ENCODE peak calls at places on chromosomes 6 and 20, in ten cellular contexts. L is fibroblast of pulmonary artery; R is stimulated activated CD8-positive, alpha-beta memory T cell treated with anti-CD3 and anti-CD28 coated beads, Interleukin-4, amount 100 ng/mL, for 48 hours; Y is CD8-positive, alpha-beta T cell; X is GM04504; B is neuronal stem cell; E is T-helper 2 cell; K is cardiac muscle cell; T is GM12865; W is Right ventricle myocardium superior. H is an unnamed sample.

GRCh38 chr6:108653864-108654402 is 93.2 kb downstream of the FOXO3 start:
- DNase-seq in L (peak; percentile 78), R (no peak), Y (no peak), X (no peak), B (no peak), E (no peak), K (no peak), T (no peak), W (peak; percentile 79), H (no peak)

GRCh38 chr6:110216140-110216539 is 35.9 kb downstream of the CDC40 start:
- DNase-seq in L (no peak), R (no peak), Y (no peak), X (no peak), B (no peak), E (no peak), K (no peak), T (no peak), W (no peak), H (no peak)

GRCh38 chr20:45290677-45291355 is 15.8 kb upstream of the RBPJL start:
- DNase-seq in L (peak; percentile 79), R (peak; percentile 84), Y (peak; percentile 38), X (peak; percentile 53), B (peak; percentile 85), E (peak; percentile 61), K (peak; percentile 83), T (peak; percentile 66), W (peak; percentile 83), H (peak; percentile 17)

GRCh38 chr6:84836366-84836765 is 72.0 kb upstream of the TBX18 start:
- DNase-seq in L (no peak), R (no peak), Y (no peak), X (no peak), B (no peak), E (no peak), K (no peak), T (no peak), W (no peak), H (no peak)

GRCh38 chr6:134310206-134310605 is 7.7 kb downstream of the SGK1 start:
- DNase-seq in L (no peak), R (no peak), Y (no peak), X (no peak), B (no peak), E (no peak), K (no peak), T (no peak), W (no peak), H (no peak)

GRCh38 chr6:90294614-90294988 is 2.0 kb downstream of the BACH2 start:
- DNase-seq in L (no peak), R (peak; percentile 65), Y (peak; percentile 34), X (no peak), B (no peak), E (peak; percentile 32), K (peak; percentile 35), T (peak; percentile 40), W (no peak), H (no peak)

GRCh38 chr20:52754366-52754765 is 217.8 kb upstream of the TSHZ2 start:
- DNase-seq in L (no peak), R (no peak), Y (no peak), X (no peak), B (no peak), E (no peak), K (no peak), T (no peak), W (no peak), H (no peak)

GRCh38 chr6:5731435-5731834 is 275.3 kb downstream of the NRN1 start:
- DNase-seq in L (no peak), R (no peak), Y (no peak), X (no peak), B (no peak), E (no peak), K (no peak), T (no peak), W (no peak), H (no peak)

GRCh38 chr6:135006386-135006914 is 48.2 kb downstream of the HBS1L start:
- DNase-seq in L (peak; percentile 40), R (no peak), Y (no peak), X (no peak), B (no peak), E (peak; percentile 27), K (no peak), T (no peak), W (no peak), H (no peak)

GRCh38 chr20:56628873-56629463 is at the start of gene TFAP2C:
- DNase-seq in L (peak; percentile 20), R (peak; percentile 61), Y (no peak), X (peak; percentile 69), B (peak; percentile 61), E (peak; percentile 39), K (peak; percentile 91), T (no peak), W (peak; percentile 84), H (peak; percentile 74)

GRCh38 chr6:14921170-14921569 is 324.7 kb upstream of the JARID2 start:
- DNase-seq in L (peak; percentile 29), R (no peak), Y (no peak), X (no peak), B (no peak), E (no peak), K (no peak), T (no peak), W (peak; percentile 87), H (no peak)

GRCh38 chr6:111808493-111808892 is 64.8 kb downstream of the FYN start:
- DNase-seq in L (no peak), R (no peak), Y (no peak), X (no peak), B (no peak), E (no peak), K (no peak), T (no peak), W (no peak), H (no peak)

GRCh38 chr20:31593221-31594001 is 11.7 kb upstream of the ID1 start:
- DNase-seq in L (peak; percentile 79), R (peak; percentile 67), Y (no peak), X (no peak), B (no peak), E (no peak), K (no peak), T (no peak), W (no peak), H (no peak)

GRCh38 chr6:11187301-11187700 is 45.2 kb downstream of the NEDD9 start:
- DNase-seq in L (no peak), R (no peak), Y (no peak), X (no peak), B (no peak), E (no peak), K (no peak), T (no peak), W (no peak), H (no peak)

GRCh38 chr20:12748359-12748994 is 260.3 kb upstream of the SPTLC3 start:
- DNase-seq in L (no peak), R (no peak), Y (no peak), X (no peak), B (no peak), E (no peak), K (no peak), T (no peak), W (no peak), H (no peak)

GRCh38 chr6:5994234-5994998 is 12.3 kb downstream of the NRN1 start:
- DNase-seq in L (no peak), R (no peak), Y (no peak), X (no peak), B (no peak), E (peak; percentile 38), K (no peak), T (no peak), W (no peak), H (no peak)

GRCh38 chr6:87212596-87212995 is 57.2 kb downstream of the ZNF292 start:
- DNase-seq in L (no peak), R (no peak), Y (no peak), X (no peak), B (no peak), E (no peak), K (no peak), T (no peak), W (no peak), H (no peak)

GRCh38 chr6:42375007-42375635 is 76.6 kb downstream of the TRERF1 start:
- DNase-seq in L (no peak), R (no peak), Y (no peak), X (no peak), B (no peak), E (no peak), K (no peak), T (no peak), W (no peak), H (no peak)

GRCh38 chr20:33769032-33769431 is 37.2 kb downstream of the ZNF341 start:
- DNase-seq in L (no peak), R (no peak), Y (no peak), X (no peak), B (no peak), E (peak; percentile 25), K (no peak), T (no peak), W (no peak), H (no peak)

GRCh38 chr20:38033330-38034107 is at the start of the genes RPRD1B and TTI1:
- DNase-seq in L (peak; percentile 86), R (peak; percentile 92), Y (peak; percentile 77), X (peak; percentile 67), B (peak; percentile 89), E (peak; percentile 93), K (peak; percentile 92), T (peak; percentile 89), W (peak; percentile 95), H (peak; percentile 76)

GRCh38 chr6:125268765-125269164 is 33.0 kb downstream of the HDDC2 start:
- DNase-seq in L (no peak), R (no peak), Y (no peak), X (no peak), B (no peak), E (no peak), K (no peak), T (no peak), W (no peak), H (no peak)